ENCODE peak calls at places on chromosome 4, in seven cellular contexts. C is IMR-90, F is tibial nerve, K is uterus, O is A549, Y is breast epithelium, E is HepG2. S is an unnamed sample.

GRCh38 chr4:21211836-21212235 is 511.6 kb downstream of the PACRGL start:
- DNase-seq in C (no peak), F (no peak), K (no peak), O (no peak), Y (no peak), E (no peak), S (no peak)

GRCh38 chr4:87560802-87561201 is 31.6 kb upstream of the SPARCL1 start:
- DNase-seq in C (no peak), F (no peak), K (no peak), O (no peak), Y (no peak), E (no peak), S (no peak)

GRCh38 chr4:157421365-157421764 is 200.8 kb downstream of the GRIA2 start:
- DNase-seq in C (no peak), F (no peak), K (no peak), O (no peak), Y (no peak), E (peak), S (no peak)

GRCh38 chr4:94447754-94448411 is 3.9 kb upstream of the PDLIM5 start:
- DNase-seq in C (no peak), F (no peak), K (no peak), O (no peak), Y (no peak), E (no peak), S (no peak)

GRCh38 chr4:178086324-178086723 is 644.1 kb upstream of the AGA start:
- DNase-seq in C (peak), F (no peak), K (no peak), O (no peak), Y (no peak), E (peak), S (no peak)

GRCh38 chr4:52235775-52236174 is 184.7 kb downstream of the SPATA18 start:
- DNase-seq in C (no peak), F (no peak), K (no peak), O (no peak), Y (no peak), E (no peak), S (no peak)

GRCh38 chr4:55980725-55981124 is 32.0 kb downstream of the CEP135 start:
- DNase-seq in C (no peak), F (no peak), K (no peak), O (no peak), Y (no peak), E (no peak), S (no peak)

GRCh38 chr4:56803473-56803872 is 18.0 kb downstream of the SPINK2 start:
- DNase-seq in C (no peak), F (no peak), K (no peak), O (no peak), Y (no peak), E (no peak), S (no peak)

GRCh38 chr4:186765138-186765537 is 41.5 kb upstream of the FAT1 start:
- DNase-seq in C (peak), F (peak), K (no peak), O (peak), Y (no peak), E (peak), S (no peak)

GRCh38 chr4:156830356-156830755 is 141.2 kb downstream of the PDGFC start:
- DNase-seq in C (peak), F (no peak), K (no peak), O (no peak), Y (no peak), E (peak), S (no peak)

DNA sequence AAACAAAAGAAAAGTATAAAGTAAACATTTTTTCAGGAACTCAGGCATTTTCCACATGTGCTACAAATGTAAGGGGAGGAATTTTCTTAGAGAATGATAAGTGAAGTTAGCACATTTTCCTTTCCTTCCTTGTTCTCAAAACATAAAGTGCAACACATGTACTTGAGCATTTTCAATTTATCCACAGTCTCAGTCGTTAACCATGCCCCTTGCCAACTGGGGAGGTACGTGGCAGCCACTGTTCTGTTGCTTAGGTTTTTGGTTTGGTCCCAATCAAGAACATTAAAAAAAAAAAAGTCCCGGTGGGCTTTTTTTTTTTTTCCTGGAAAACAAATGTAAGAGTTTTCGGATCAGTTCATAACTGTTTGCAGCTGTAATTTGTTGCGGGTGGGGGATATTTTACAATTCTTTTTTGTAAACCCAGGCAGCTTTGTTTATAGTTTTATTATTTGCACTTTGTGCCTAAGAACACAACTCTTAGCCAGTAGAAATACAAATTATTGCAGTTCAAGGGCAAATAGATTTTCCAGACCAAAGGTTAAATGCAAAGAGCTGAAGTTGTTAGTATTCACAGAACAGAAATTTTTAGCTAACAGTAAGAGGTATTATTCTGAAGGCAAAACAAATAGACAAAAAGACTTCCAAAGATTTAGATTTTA is 112.1 kb upstream of the NAP1L5 start:
- DNase-seq in C (no peak), F (peak), K (no peak), O (no peak), Y (no peak), E (peak), S (no peak)
- H3K4me3 ChIP-seq in C (no peak), F (no peak), K (no peak), O (no peak), Y (peak), E (peak), S (no peak)

DNA sequence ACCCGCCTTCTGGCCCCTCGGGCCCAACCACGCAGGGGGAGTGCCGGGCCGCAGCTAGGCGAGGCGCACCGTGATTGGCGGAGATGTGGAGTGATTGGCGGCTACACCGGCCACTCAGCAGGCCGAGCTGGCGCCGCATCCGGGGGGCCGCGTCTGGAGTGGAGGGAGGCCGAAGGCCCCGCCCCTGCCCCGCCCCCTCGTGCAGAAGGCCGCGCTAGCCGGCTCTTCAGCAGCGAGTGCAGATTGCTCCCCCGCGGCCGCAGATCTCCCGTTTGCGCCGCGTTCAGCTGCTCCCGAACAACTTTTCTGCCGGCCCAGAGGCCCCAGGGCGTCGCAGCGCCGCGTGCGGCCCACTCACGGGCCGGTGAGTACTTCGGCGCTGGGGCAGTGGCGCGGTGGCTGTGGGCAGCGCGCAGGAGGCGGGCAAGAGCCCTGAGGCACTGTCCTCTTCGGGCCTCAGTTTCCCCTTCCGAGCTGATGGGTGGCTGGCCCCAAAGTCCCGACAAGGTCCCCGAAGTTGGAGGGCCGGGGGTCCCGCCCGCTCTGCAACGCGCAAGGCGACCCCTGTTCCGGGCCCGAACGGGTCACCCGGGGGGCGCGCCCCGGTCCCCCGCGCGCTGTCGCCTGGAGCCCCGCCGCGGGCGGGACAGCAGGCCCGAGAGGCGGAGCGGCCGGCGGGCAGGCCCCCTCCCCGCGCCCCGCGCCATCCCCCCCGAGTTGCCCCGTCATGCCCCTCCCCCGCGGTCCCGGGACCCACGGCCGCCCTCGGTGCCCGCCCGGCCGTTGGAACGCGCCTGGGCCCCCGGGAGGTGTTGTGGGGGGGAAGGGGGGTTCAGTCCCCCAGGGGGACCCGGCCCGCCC is at the start of gene WFS1:
- DNase-seq in C (peak), F (peak), K (peak), O (peak), Y (peak), E (peak), S (peak)
- TF ChIP-seq POLR2A in C (peak), F (peak), K (peak), O (peak), Y (peak), E (no peak), S (peak)

DNA sequence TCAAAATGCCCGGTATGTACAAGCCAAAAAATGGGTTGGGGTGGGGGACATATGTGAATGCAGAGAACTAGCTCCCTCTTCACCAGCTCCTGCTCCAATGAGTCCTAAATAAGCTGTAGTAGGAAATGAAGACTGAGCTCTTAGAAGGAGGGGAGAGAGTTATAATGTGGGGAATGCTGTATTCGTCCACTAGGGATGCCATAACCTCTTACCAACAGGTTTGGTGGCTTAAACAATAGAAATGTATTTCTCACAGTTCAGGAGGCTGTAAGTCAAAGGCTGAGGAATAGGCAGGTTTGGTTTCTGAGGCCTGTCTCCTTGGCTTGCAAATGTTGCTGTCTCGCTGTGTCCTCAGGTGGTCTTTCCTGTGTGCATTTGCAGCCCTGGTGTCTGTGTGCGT is 4.4 kb upstream of the INPP4B start:
- DNase-seq in C (no peak), F (no peak), K (no peak), O (no peak), Y (no peak), E (no peak), S (no peak)
- TF ChIP-seq CTCF in C (peak), F (no peak), K (peak), O (no peak), Y (no peak), E (no peak), S (peak)

GRCh38 chr4:70997068-70997467 is 3.6 kb downstream of the DCK start:
- DNase-seq in C (no peak), F (no peak), K (no peak), O (no peak), Y (no peak), E (no peak), S (no peak)
- H3K4me3 ChIP-seq in C (no peak), F (no peak), K (no peak), O (no peak), Y (no peak), E (no peak), S (peak)

DNA sequence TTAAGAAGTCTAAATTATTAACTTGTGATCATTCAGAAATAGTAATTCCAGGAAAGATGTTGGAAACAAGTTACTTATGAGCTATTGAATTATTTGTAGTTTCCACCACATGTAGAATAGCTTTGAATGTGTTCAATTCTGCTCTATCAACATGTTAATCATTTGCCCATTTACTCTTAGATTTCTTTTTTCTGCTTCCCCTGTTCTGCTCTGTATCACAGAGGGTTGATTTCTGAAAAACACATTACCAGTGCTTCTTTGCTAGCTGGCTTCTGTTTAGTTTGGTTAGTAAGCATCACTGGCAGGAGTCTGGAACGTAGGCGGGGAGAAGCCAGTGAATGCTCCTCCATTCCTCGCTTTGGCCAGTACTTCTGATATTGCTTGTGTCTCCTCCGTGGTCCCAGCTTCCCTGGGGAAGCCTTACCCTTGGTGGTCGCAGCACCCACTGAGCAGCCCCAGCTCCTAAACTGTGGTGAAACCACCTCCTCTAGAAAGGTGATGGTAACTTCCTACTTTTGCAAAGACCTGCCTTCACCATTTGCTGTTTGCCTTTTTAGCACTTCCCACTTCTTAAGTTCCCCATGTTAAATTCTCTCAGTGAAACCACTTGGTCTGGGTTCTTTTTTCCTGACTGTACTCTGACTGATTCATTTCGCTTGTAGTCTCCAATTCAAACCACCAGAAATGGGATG is 40.3 kb upstream of the GALNT7 start:
- DNase-seq in C (no peak), F (no peak), K (no peak), O (no peak), Y (no peak), E (no peak), S (no peak)
- TF ChIP-seq POLR2A in C (no peak), F (no peak), K (no peak), O (no peak), Y (no peak), E (no peak), S (no peak)

GRCh38 chr4:188975271-188975670 is 836.0 kb downstream of the TRIML1 start:
- DNase-seq in C (no peak), F (no peak), K (no peak), O (no peak), Y (no peak), E (no peak), S (no peak)

GRCh38 chr4:188976644-188977115 is 837.4 kb downstream of the TRIML1 start:
- DNase-seq in C (peak), F (no peak), K (no peak), O (no peak), Y (no peak), E (no peak), S (no peak)

DNA sequence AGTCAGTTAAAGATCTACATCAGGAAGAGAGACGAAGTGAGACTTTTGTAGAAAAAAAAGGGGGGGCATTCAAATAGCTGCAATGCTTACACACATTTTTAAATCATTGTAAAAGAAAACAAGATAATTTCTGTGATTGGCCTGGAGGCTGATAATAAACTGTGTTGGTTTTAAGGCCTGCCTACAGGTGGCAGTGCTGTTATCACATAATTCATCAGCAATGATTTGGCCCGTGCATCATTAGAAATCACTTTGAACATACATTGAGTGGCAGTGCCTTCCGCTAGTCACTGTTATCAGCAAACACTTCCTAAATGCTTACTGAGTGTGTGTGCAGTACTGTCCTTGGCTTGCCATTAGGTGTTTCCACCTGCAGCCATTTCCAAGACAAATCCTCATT is 831.9 kb downstream of the TRIML1 start:
- DNase-seq in C (peak), F (no peak), K (no peak), O (no peak), Y (no peak), E (no peak), S (no peak)
- TF ChIP-seq CTCF in C (peak), F (no peak), K (no peak), O (no peak), Y (no peak), E (no peak), S (no peak)

GRCh38 chr4:8270418-8270771 is 841 bp downstream of the HTRA3 start:
- DNase-seq in C (no peak), F (no peak), K (no peak), O (no peak), Y (no peak), E (no peak), S (no peak)

GRCh38 chr4:8269535-8270417 is at the start of gene HTRA3:
- DNase-seq in C (peak), F (no peak), K (peak), O (no peak), Y (no peak), E (no peak), S (no peak)

GRCh38 chr4:8272472-8273428 is 3.2 kb downstream of the HTRA3 start:
- DNase-seq in C (peak), F (no peak), K (no peak), O (no peak), Y (no peak), E (no peak), S (no peak)

GRCh38 chr4:8271821-8272220 is 2.3 kb downstream of the HTRA3 start:
- DNase-seq in C (no peak), F (no peak), K (no peak), O (no peak), Y (no peak), E (no peak), S (no peak)

GRCh38 chr4:8270912-8271815 is 1.6 kb downstream of the HTRA3 start:
- DNase-seq in C (no peak), F (no peak), K (no peak), O (no peak), Y (no peak), E (no peak), S (no peak)
- H3K4me3 ChIP-seq in C (no peak), F (peak), K (peak), O (no peak), Y (peak), E (no peak), S (peak)

GRCh38 chr4:99856166-99856565 is 38.1 kb downstream of the LAMTOR3 start:
- DNase-seq in C (peak), F (no peak), K (no peak), O (no peak), Y (no peak), E (no peak), S (no peak)
- TF ChIP-seq POLR2A in C (no peak), F (no peak), K (no peak), O (no peak), Y (no peak), E (no peak), S (no peak)

GRCh38 chr4:122309988-122310626 is 68.7 kb upstream of the ADAD1 start:
- DNase-seq in C (peak), F (no peak), K (no peak), O (peak), Y (no peak), E (peak), S (no peak)
- TF ChIP-seq CTCF in C (peak), F (no peak), K (peak), O (peak), Y (peak), E (no peak), S (peak)

GRCh38 chr4:185638093-185638492 is 102.8 kb upstream of the PDLIM3 start:
- DNase-seq in C (no peak), F (no peak), K (no peak), O (no peak), Y (no peak), E (no peak), S (no peak)
- H3K4me3 ChIP-seq in C (no peak), F (no peak), K (no peak), O (no peak), Y (no peak), E (no peak), S (no peak)